ENCODE peak calls at places on chromosome 3, in four cellular contexts. J is sigmoid colon, Z is IMR-90, R is stomach. K is an unnamed sample.

GRCh38 chr3:60514866-60515265 is 736.4 kb downstream of the FHIT start:
- DNase-seq in J (no peak), Z (no peak), R (no peak), K (no peak)

GRCh38 chr3:67459796-67460195 is 194.6 kb downstream of the SUCLG2 start:
- DNase-seq in J (no peak), Z (peak), R (no peak), K (no peak)

GRCh38 chr3:180962530-180962929 is 27.0 kb downstream of the DNAJC19 start:
- DNase-seq in J (no peak), Z (no peak), R (no peak), K (no peak)

GRCh38 chr3:122938756-122939425 is 88.7 kb downstream of the SEMA5B start:
- DNase-seq in J (no peak), Z (no peak), R (peak), K (peak)

GRCh38 chr3:126344380-126345041 is 12.7 kb downstream of the KLF15 start:
- DNase-seq in J (peak), Z (no peak), R (peak), K (peak)

GRCh38 chr3:123058505-123058904 is 8.3 kb upstream of the PDIA5 start:
- DNase-seq in J (no peak), Z (no peak), R (no peak), K (no peak)

GRCh38 chr3:104628185-104628789 is 738.4 kb upstream of the ALCAM start:
- DNase-seq in J (no peak), Z (peak), R (no peak), K (no peak)

GRCh38 chr3:52830535-52831258 is at the start of gene ITIH4:
- DNase-seq in J (no peak), Z (no peak), R (no peak), K (no peak)

GRCh38 chr3:155321418-155321817 is 27.9 kb upstream of the STRIT1 start:
- DNase-seq in J (no peak), Z (peak), R (no peak), K (no peak)

GRCh38 chr3:194671511-194671899 is 486 bp downstream of the LSG1 start:
- DNase-seq in J (no peak), Z (peak), R (no peak), K (no peak)

GRCh38 chr3:60281970-60282369 is 969.3 kb downstream of the FHIT start:
- DNase-seq in J (no peak), Z (peak), R (no peak), K (no peak)

GRCh38 chr3:13853978-13854296 is 25.9 kb downstream of the WNT7A start:
- DNase-seq in J (no peak), Z (no peak), R (no peak), K (no peak)

GRCh38 chr3:157429703-157430102 is 6.9 kb upstream of the PTX3 start:
- DNase-seq in J (no peak), Z (peak), R (no peak), K (no peak)

GRCh38 chr3:94292151-94292550 is 229.3 kb downstream of the NSUN3 start:
- DNase-seq in J (no peak), Z (no peak), R (no peak), K (no peak)

GRCh38 chr3:17456036-17456435 is 286.4 kb downstream of the TBC1D5 start:
- DNase-seq in J (no peak), Z (no peak), R (no peak), K (no peak)

GRCh38 chr3:185342458-185343169 is 20.3 kb upstream of the MAP3K13 start:
- DNase-seq in J (no peak), Z (no peak), R (no peak), K (no peak)

GRCh38 chr3:15056676-15057404 is 8.3 kb downstream of the MRPS25 start:
- DNase-seq in J (no peak), Z (no peak), R (no peak), K (no peak)

GRCh38 chr3:40022267-40022827 is 212.9 kb downstream of the MYRIP start:
- DNase-seq in J (no peak), Z (no peak), R (no peak), K (no peak)

GRCh38 chr3:194296832-194297666 is 54.1 kb downstream of the CPN2 start:
- DNase-seq in J (peak), Z (no peak), R (no peak), K (peak)

GRCh38 chr3:47161983-47162694 is 1.8 kb downstream of the SETD2 start:
- DNase-seq in J (no peak), Z (no peak), R (no peak), K (no peak)

GRCh38 chr3:124118397-124118796 is 126.5 kb upstream of the ROPN1 start:
- DNase-seq in J (no peak), Z (peak), R (no peak), K (no peak)

GRCh38 chr3:49534581-49535495 is 19.4 kb upstream of the BSN start:
- DNase-seq in J (no peak), Z (no peak), R (peak), K (no peak)

GRCh38 chr3:197496746-197497125 is 59.0 kb downstream of the BDH1 start:
- DNase-seq in J (no peak), Z (no peak), R (no peak), K (no peak)

GRCh38 chr3:188979236-188979635 is 192.5 kb upstream of the TPRG1 start:
- DNase-seq in J (no peak), Z (no peak), R (no peak), K (no peak)

GRCh38 chr3:10653241-10653640 is 147.9 kb upstream of the ATP2B2 start:
- DNase-seq in J (no peak), Z (no peak), R (no peak), K (no peak)

GRCh38 chr3:77081240-77081661 is 41.4 kb downstream of the ROBO2 start:
- DNase-seq in J (no peak), Z (peak), R (no peak), K (no peak)

GRCh38 chr3:171285287-171285686 is 174.9 kb downstream of the TNIK start:
- DNase-seq in J (no peak), Z (no peak), R (no peak), K (no peak)

GRCh38 chr3:48157215-48157840 is 30.9 kb downstream of the CDC25A start:
- DNase-seq in J (no peak), Z (peak), R (no peak), K (peak)

GRCh38 chr3:83011471-83011870 is 1250.0 kb upstream of the GBE1 start:
- DNase-seq in J (no peak), Z (no peak), R (no peak), K (no peak)

GRCh38 chr3:28916713-28917499 is 364.0 kb upstream of the RBMS3 start:
- DNase-seq in J (peak), Z (peak), R (peak), K (peak)

GRCh38 chr3:120907659-120908029 is 361 bp upstream of the STXBP5L start:
- DNase-seq in J (no peak), Z (no peak), R (no peak), K (no peak)

GRCh38 chr3:162217603-162218002 is 721.0 kb downstream of the OTOL1 start:
- DNase-seq in J (no peak), Z (peak), R (no peak), K (no peak)

GRCh38 chr3:172228041-172228440 is 188.7 kb downstream of the FNDC3B start:
- DNase-seq in J (no peak), Z (no peak), R (no peak), K (no peak)

GRCh38 chr3:30554317-30554690 is 52.1 kb upstream of the TGFBR2 start:
- DNase-seq in J (no peak), Z (no peak), R (no peak), K (no peak)

GRCh38 chr3:69200384-69201068 is 78.1 kb upstream of the LMOD3 start:
- DNase-seq in J (no peak), Z (peak), R (peak), K (no peak)

GRCh38 chr3:69201658-69202057 is 79.3 kb upstream of the LMOD3 start:
- DNase-seq in J (no peak), Z (no peak), R (peak), K (no peak)

GRCh38 chr3:69197922-69198540 is 75.6 kb upstream of the LMOD3 start:
- DNase-seq in J (no peak), Z (no peak), R (no peak), K (peak)

GRCh38 chr3:69197455-69197854 is 75.1 kb upstream of the LMOD3 start:
- DNase-seq in J (no peak), Z (no peak), R (no peak), K (no peak)

DNA sequence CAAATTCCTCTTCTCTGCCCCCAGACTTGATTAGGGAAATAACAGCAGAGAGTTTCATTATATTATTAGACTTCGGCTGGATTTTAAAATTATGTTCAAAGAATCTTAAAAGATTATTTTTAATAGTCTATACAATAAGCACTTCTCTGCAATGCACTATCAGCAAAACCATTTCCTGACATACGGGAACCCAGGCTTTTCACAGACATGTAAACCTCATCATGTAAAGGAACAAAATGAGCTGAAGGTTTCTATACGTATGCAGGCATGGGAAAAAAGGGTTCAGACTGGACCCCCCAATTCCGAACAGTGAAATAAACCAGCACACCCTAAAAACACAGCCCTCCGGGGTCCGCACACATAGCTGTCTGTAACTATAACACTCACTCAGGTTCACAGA is 77.5 kb upstream of the LMOD3 start:
- DNase-seq in J (no peak), Z (no peak), R (no peak), K (no peak)
- H3K4me3 ChIP-seq in J (peak), Z (no peak), R (peak), K (peak)

GRCh38 chr3:149612456-149612855 is 45.4 kb downstream of the WWTR1 start:
- DNase-seq in J (no peak), Z (no peak), R (no peak), K (no peak)

GRCh38 chr3:149618151-149619123 is 39.4 kb downstream of the WWTR1 start:
- DNase-seq in J (no peak), Z (no peak), R (no peak), K (no peak)

GRCh38 chr3:149613988-149614387 is 43.8 kb downstream of the WWTR1 start:
- DNase-seq in J (no peak), Z (no peak), R (no peak), K (no peak)

GRCh38 chr3:149611149-149611548 is 46.7 kb downstream of the WWTR1 start:
- DNase-seq in J (no peak), Z (no peak), R (no peak), K (no peak)

GRCh38 chr3:149615731-149616221 is 42.0 kb downstream of the WWTR1 start:
- DNase-seq in J (no peak), Z (peak), R (no peak), K (no peak)
- TF ChIP-seq POLR2A in J (no peak), Z (no peak), R (no peak), K (no peak)

GRCh38 chr3:112078125-112079083 is 7.8 kb upstream of the C3orf52 start:
- DNase-seq in J (no peak), Z (no peak), R (no peak), K (no peak)

GRCh38 chr3:112074006-112074405 is 12.2 kb upstream of the C3orf52 start:
- DNase-seq in J (no peak), Z (peak), R (no peak), K (no peak)

DNA sequence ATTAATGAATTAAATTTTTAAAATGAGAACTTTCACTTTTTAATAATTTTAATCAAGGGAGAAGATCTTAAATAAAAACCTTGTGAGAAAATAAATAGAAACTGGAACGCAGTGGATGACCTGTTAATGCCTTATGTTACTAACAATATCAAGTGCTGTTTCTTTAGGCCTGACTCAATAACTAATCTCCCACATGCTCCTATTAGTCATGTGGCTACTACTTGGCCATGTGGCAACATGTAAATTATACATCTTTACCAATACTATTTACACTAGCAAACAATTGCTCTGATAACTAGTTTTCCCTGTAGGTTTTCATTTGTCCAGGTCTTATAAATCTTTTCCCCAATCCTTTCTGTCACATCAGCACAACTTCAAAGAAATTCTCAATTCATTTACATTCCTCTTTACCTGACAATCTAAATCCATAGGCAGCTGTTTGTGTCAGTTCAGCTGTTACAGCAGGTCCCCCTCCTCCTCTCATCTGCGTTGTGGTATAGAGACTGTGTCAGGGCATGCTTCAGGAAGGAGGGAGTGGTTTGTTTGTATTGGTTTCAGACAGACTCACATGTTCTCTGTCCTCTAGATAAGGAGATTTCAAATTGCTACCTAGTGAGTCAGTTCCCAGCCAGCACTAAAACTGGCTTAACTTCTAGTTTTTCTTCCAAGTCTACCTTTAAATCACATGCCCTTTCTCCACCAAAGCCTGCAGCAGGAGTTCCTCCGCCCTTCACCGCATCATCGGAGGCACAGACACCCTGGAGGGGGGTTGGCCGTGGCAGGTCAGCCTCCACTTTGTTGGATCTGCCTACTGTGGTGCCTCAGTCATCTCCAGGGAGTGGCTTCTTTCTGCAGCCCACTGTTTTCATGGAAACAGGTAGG is 11.3 kb upstream of the C3orf52 start:
- DNase-seq in J (no peak), Z (peak), R (peak), K (peak)
- H3K4me3 ChIP-seq in J (no peak), Z (peak), R (no peak), K (no peak)

GRCh38 chr3:129230311-129231019 is 18.9 kb upstream of the COPG1 start:
- DNase-seq in J (no peak), Z (peak), R (no peak), K (no peak)
- TF ChIP-seq POLR2A in J (no peak), Z (no peak), R (no peak), K (no peak)

GRCh38 chr3:20040476-20041196 is 390 bp downstream of the KAT2B start:
- DNase-seq in J (peak), Z (peak), R (peak), K (peak)
- H3K4me3 ChIP-seq in J (peak), Z (peak), R (peak), K (peak)

GRCh38 chr3:191499307-191500125 is 38.6 kb downstream of the PYDC2 start:
- DNase-seq in J (peak), Z (peak), R (peak), K (no peak)
- TF ChIP-seq POLR2A in J (no peak), Z (no peak), R (no peak), K (no peak)

DNA sequence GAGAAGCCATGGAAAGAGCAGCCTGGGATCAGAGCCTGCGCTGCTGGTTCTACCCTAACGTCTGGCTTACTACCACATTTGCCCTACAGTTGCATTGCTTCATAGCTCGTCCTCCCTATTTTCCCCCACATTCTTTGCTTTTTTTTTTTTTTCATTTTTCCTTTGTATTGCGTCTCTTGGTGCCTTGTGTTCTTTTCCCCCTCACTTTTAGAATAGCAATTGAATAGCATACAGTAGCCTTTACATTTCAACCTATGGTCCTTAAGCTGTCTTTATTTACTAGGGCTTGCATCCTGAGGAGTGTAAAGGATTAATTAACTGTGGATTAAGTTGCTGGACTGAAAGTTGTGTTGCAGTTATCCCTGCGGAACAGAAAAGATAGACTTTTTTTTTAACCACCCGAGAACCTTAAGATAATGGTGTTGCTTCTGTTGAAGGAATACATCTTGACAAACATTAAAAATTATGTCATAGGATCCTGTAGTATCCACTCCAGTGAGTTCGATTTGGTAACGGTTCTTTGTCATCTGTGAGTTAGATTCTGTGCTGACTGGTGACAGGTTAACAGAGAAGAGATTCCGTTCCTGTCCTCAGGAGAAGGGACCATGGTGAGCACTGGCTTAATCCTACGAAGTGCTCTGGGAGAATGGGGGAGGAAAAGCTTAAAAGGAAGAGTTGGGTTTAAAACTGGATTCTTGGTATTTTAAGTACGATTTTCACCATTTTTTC is 417.4 kb upstream of the NAALADL2 start:
- DNase-seq in J (no peak), Z (no peak), R (no peak), K (no peak)
- H3K4me3 ChIP-seq in J (peak), Z (peak), R (peak), K (peak)

GRCh38 chr3:119294402-119294888 is 262 bp downstream of the ARHGAP31 start:
- DNase-seq in J (peak), Z (no peak), R (peak), K (peak)
- TF ChIP-seq POLR2A in J (no peak), Z (peak), R (no peak), K (no peak)